ENCODE peak calls at places on chromosome 19, in nine cellular contexts. D is fibroblast of pulmonary artery; Y is heart right ventricle; N is fibroblast of mammary gland; H is astrocyte of the cerebellum; P is stimulated activated CD4-positive, alpha-beta T cell treated with anti-CD3 and anti-CD28 coated beads, Interleukin-4, amount 100 ng/mL, for 1 hour; W is PC-3; Q is AG08395; U is RCC 7860. M is an unnamed sample.

GRCh38 chr19:982567-983170 is 1.5 kb upstream of the WDR18 start:
- DNase-seq in D (peak), Y (peak), N (peak), H (no peak), P (peak), W (peak), Q (peak), U (peak), M (peak)

GRCh38 chr19:14407889-14408640 is 11.1 kb downstream of the DDX39A start:
- DNase-seq in D (no peak), Y (no peak), N (no peak), H (no peak), P (no peak), W (no peak), Q (no peak), U (no peak), M (no peak)

GRCh38 chr19:5133986-5134595 is 165.2 kb downstream of the KDM4B start:
- DNase-seq in D (no peak), Y (no peak), N (no peak), H (no peak), P (no peak), W (no peak), Q (no peak), U (no peak), M (no peak)

GRCh38 chr19:6030214-6030507 is 52.2 kb upstream of the RANBP3 start:
- DNase-seq in D (peak), Y (no peak), N (peak), H (peak), P (no peak), W (peak), Q (peak), U (no peak), M (no peak)

GRCh38 chr19:19578241-19578640 is 40.2 kb downstream of the CILP2 start:
- DNase-seq in D (no peak), Y (no peak), N (no peak), H (no peak), P (no peak), W (no peak), Q (no peak), U (no peak), M (no peak)

GRCh38 chr19:28293685-28294084 is 919.3 kb downstream of the UQCRFS1 start:
- DNase-seq in D (no peak), Y (no peak), N (no peak), H (no peak), P (no peak), W (no peak), Q (no peak), U (no peak), M (no peak)

GRCh38 chr19:50658438-50659317 is 9.4 kb downstream of the C19orf81 start:
- DNase-seq in D (peak), Y (peak), N (peak), H (no peak), P (peak), W (peak), Q (peak), U (no peak), M (peak)

GRCh38 chr19:44597131-44597491 is 16.3 kb upstream of the IGSF23 start:
- DNase-seq in D (no peak), Y (no peak), N (no peak), H (no peak), P (no peak), W (no peak), Q (no peak), U (no peak), M (no peak)

GRCh38 chr19:19747357-19748220 is 14.7 kb upstream of the ZNF14 start:
- DNase-seq in D (no peak), Y (no peak), N (no peak), H (no peak), P (no peak), W (no peak), Q (no peak), U (no peak), M (no peak)

GRCh38 chr19:55340144-55340783 is 588 bp downstream of the KMT5C start:
- DNase-seq in D (no peak), Y (no peak), N (no peak), H (no peak), P (no peak), W (no peak), Q (no peak), U (no peak), M (no peak)

GRCh38 chr19:29845576-29846176 is 33.9 kb downstream of the CCNE1 start:
- DNase-seq in D (peak), Y (peak), N (peak), H (no peak), P (peak), W (no peak), Q (peak), U (peak), M (no peak)

GRCh38 chr19:49997709-49998108 is 27.5 kb downstream of the VRK3 start:
- DNase-seq in D (peak), Y (no peak), N (peak), H (no peak), P (no peak), W (peak), Q (peak), U (peak), M (no peak)

GRCh38 chr19:756232-756631 is 5.3 kb downstream of the MISP start:
- DNase-seq in D (peak), Y (no peak), N (peak), H (no peak), P (no peak), W (peak), Q (peak), U (no peak), M (no peak)

GRCh38 chr19:6431891-6432290 is 1.7 kb downstream of the SLC25A41 start:
- DNase-seq in D (no peak), Y (no peak), N (no peak), H (no peak), P (no peak), W (no peak), Q (no peak), U (no peak), M (no peak)

GRCh38 chr19:49906879-49907564 is 10.3 kb upstream of the IL4I1 start:
- DNase-seq in D (no peak), Y (no peak), N (no peak), H (no peak), P (no peak), W (no peak), Q (no peak), U (no peak), M (no peak)

GRCh38 chr19:15733895-15734294 is 3.9 kb upstream of the OR10H3 start:
- DNase-seq in D (no peak), Y (no peak), N (no peak), H (no peak), P (no peak), W (no peak), Q (no peak), U (no peak), M (no peak)

GRCh38 chr19:50402544-50403301 is 16.0 kb upstream of the SPIB start:
- DNase-seq in D (no peak), Y (no peak), N (no peak), H (no peak), P (no peak), W (no peak), Q (no peak), U (no peak), M (no peak)

GRCh38 chr19:872266-872951 is 12.9 kb downstream of the CFD start:
- DNase-seq in D (peak), Y (peak), N (peak), H (no peak), P (peak), W (peak), Q (peak), U (no peak), M (peak)

GRCh38 chr19:12065100-12065538 is 588 bp downstream of the ZNF844 start:
- DNase-seq in D (peak), Y (no peak), N (peak), H (peak), P (peak), W (no peak), Q (peak), U (peak), M (peak)

GRCh38 chr19:2015611-2015950 is at the start of gene BTBD2:
- DNase-seq in D (peak), Y (peak), N (peak), H (peak), P (peak), W (peak), Q (peak), U (peak), M (no peak)

GRCh38 chr19:47419789-47420188 is 462 bp upstream of the MEIS3 start:
- DNase-seq in D (no peak), Y (no peak), N (no peak), H (no peak), P (no peak), W (no peak), Q (no peak), U (no peak), M (no peak)

GRCh38 chr19:29715695-29716581 is 877 bp upstream of the C19orf12 start:
- DNase-seq in D (peak), Y (no peak), N (peak), H (no peak), P (no peak), W (peak), Q (no peak), U (no peak), M (no peak)

GRCh38 chr19:52391135-52391534 is 6.5 kb upstream of the ZNF528 start:
- DNase-seq in D (no peak), Y (no peak), N (no peak), H (no peak), P (no peak), W (no peak), Q (no peak), U (no peak), M (no peak)

M was measured in neural crest cell.